ENCODE peak calls at places on chromosome 16, in five cellular contexts. R is left lung; M is B cell; S is CD4-positive, alpha-beta T cell; H is heart right ventricle. O is an unnamed sample.

GRCh38 chr16:67548265-67549126 is 13.8 kb upstream of the CTCF start:
- DNase-seq in M (peak), R (no peak), H (no peak), S (no peak), O (no peak)

GRCh38 chr16:77589071-77589755 is 133.1 kb upstream of the NUDT7 start:
- DNase-seq in H (no peak), R (no peak), M (no peak), S (no peak), O (no peak)

GRCh38 chr16:1183235-1183907 is 30.5 kb downstream of the CACNA1H start:
- DNase-seq in R (no peak), H (peak), M (no peak), S (no peak), O (no peak)

GRCh38 chr16:49337814-49338350 is 35.7 kb upstream of the C16orf78 start:
- DNase-seq in H (no peak), M (no peak), S (no peak), R (no peak), O (no peak)

GRCh38 chr16:64184156-64184555 is 937.7 kb downstream of the CDH11 start:
- DNase-seq in H (no peak), M (no peak), S (no peak), R (no peak), O (no peak)

GRCh38 chr16:49833796-49834195 is 22.1 kb downstream of the ZNF423 start:
- DNase-seq in R (no peak), H (no peak), M (no peak), S (no peak), O (no peak)

GRCh38 chr16:54285414-54286066 is 1.0 kb downstream of the IRX3 start:
- DNase-seq in M (peak), H (peak), R (peak), S (no peak), O (no peak)

GRCh38 chr16:19446886-19447285 is 29.2 kb downstream of the TMC5 start:
- DNase-seq in H (no peak), R (no peak), S (no peak), M (no peak), O (no peak)

GRCh38 chr16:88975511-88976061 is 1.4 kb downstream of the CBFA2T3 start:
- DNase-seq in M (peak), H (no peak), R (peak), S (no peak), O (peak)

GRCh38 chr16:30777591-30778297 is 9.3 kb downstream of the ZNF629 start:
- DNase-seq in M (no peak), R (peak), S (no peak), H (no peak), O (no peak)

GRCh38 chr16:27378871-27379580 is 22.9 kb upstream of the IL21R start:
- DNase-seq in H (no peak), S (peak), M (no peak), R (no peak), O (no peak)

GRCh38 chr16:27330542-27330941 is 16.8 kb downstream of the IL4R start:
- DNase-seq in H (peak), S (no peak), M (no peak), R (no peak), O (no peak)

GRCh38 chr16:23796941-23797340 is 38.8 kb upstream of the PRKCB start:
- DNase-seq in M (no peak), H (no peak), S (no peak), R (no peak), O (no peak)

GRCh38 chr16:86865866-86866675 is 287.7 kb downstream of the FOXL1 start:
- DNase-seq in R (no peak), S (no peak), H (peak), M (no peak), O (no peak)

GRCh38 chr16:85276741-85277140 is 164.5 kb upstream of the CIBAR2 start:
- DNase-seq in M (no peak), S (no peak), R (no peak), H (no peak), O (no peak)

GRCh38 chr16:85274924-85275323 is 162.7 kb upstream of the CIBAR2 start:
- DNase-seq in R (no peak), M (no peak), S (no peak), H (no peak), O (no peak)

GRCh38 chr16:85275533-85276249 is 163.4 kb upstream of the CIBAR2 start:
- DNase-seq in M (peak), S (peak), H (peak), R (peak), O (peak)

GRCh38 chr16:85274501-85274900 is 162.2 kb upstream of the CIBAR2 start:
- DNase-seq in R (no peak), H (no peak), M (no peak), S (no peak), O (no peak)

DNA sequence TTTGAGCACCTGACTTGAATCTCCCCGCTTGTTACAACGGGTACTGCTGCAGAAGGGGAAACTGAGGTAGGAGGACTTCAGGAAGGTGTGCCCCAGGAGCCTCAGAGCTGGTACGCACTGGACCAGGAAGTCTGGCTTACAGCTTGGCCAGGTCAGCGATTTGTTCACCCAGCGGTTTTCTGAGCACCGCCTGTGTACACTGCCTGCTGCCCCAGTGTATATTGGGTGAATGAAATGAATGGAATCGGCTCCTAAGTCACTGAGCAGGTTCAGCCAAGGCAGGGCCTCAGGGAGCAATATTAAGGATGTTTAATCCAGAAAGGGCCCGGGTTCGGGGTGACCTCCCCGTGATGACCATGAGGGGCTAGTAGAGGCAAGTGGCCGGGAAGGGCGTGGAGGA is 164.0 kb upstream of the CIBAR2 start:
- DNase-seq in M (no peak), H (no peak), R (no peak), S (no peak), O (no peak)
- TF ChIP-seq CTCF in M (no peak), H (no peak), R (no peak), S (no peak), O (no peak)

GRCh38 chr16:3259829-3260228 is 3.4 kb upstream of the MEFV start:
- DNase-seq in H (no peak), S (no peak), R (no peak), M (no peak), O (no peak)

GRCh38 chr16:3268294-3268693 is 11.9 kb upstream of the MEFV start:
- DNase-seq in S (no peak), H (no peak), M (no peak), R (no peak), O (no peak)

GRCh38 chr16:3266873-3267537 is 10.6 kb upstream of the MEFV start:
- DNase-seq in M (no peak), S (no peak), H (no peak), R (no peak), O (no peak)

GRCh38 chr16:3262517-3262916 is 6.1 kb upstream of the MEFV start:
- DNase-seq in M (no peak), S (no peak), H (no peak), R (no peak), O (no peak)

GRCh38 chr16:3264137-3265036 is 8.0 kb upstream of the MEFV start:
- DNase-seq in S (peak), H (peak), R (peak), M (peak), O (peak)
- TF ChIP-seq CTCF in S (no peak), H (peak), R (no peak), M (peak), O (peak)

DNA sequence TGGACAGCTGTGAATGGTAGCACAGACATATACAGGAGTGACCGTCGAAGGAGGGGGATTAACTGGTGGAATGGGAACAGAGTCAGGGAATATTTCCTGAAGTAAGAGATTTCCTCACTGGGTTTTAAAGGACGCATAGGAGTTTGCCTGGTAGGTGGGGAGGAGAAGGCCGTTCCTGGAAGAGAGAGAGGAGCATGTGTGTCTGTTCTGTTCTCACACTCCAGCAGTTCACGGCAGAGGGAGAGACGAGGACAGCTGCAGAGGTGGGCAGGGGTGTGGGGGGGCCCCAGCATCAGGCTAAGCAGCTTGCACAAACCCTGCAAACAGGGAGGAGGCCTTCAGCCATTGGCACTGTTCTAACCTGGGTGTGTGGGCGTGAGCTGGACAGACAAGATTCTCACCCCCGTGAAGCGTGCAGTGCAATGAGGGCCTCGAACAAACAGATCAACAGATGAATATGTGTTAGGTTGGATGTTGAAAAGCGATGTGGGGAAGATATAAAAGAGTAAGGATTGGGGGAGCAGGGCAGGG is 85.3 kb upstream of the GSE1 start:
- DNase-seq in R (no peak), S (no peak), M (no peak), H (no peak), O (no peak)
- TF ChIP-seq CTCF in R (no peak), S (no peak), M (no peak), H (no peak), O (no peak)

GRCh38 chr16:66167564-66168291 is 198.8 kb upstream of the CDH5 start:
- DNase-seq in M (no peak), H (no peak), S (no peak), R (no peak), O (peak)

GRCh38 chr16:66170989-66171388 is 195.5 kb upstream of the CDH5 start:
- DNase-seq in R (no peak), H (no peak), S (no peak), M (no peak), O (no peak)

GRCh38 chr16:66168777-66169176 is 197.7 kb upstream of the CDH5 start:
- DNase-seq in S (no peak), H (no peak), M (no peak), R (no peak), O (no peak)

GRCh38 chr16:66171578-66171977 is 194.9 kb upstream of the CDH5 start:
- DNase-seq in M (no peak), R (no peak), S (no peak), H (no peak), O (no peak)

DNA sequence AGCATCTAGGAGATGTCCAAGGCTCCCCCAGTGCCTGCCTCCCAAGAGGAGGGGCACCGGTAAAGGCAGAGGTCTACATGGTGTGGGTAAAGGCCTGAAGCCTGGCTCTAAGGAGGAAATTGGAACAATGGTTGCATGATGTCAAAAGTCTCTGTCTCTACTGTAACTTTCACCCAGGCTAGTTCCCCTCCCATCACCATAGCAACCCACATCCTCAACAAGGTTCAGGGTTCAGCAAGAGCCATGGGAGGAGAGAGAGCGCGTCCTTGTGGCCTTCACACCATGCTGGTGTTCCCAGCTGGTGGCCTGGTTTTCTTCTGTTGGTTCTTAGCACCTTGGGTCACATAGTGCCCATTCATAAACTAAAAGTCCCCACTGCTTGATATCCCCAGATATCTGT is 196.7 kb upstream of the CDH5 start:
- DNase-seq in R (no peak), H (no peak), M (no peak), S (no peak), O (no peak)
- TF ChIP-seq CTCF in R (no peak), H (no peak), M (no peak), S (no peak), O (no peak)

GRCh38 chr16:16143038-16143763 is 80.1 kb downstream of the ABCC6 start:
- DNase-seq in M (peak), H (no peak), S (no peak), R (no peak), O (no peak)

GRCh38 chr16:16146380-16147315 is 76.6 kb downstream of the ABCC6 start:
- DNase-seq in S (no peak), H (peak), R (no peak), M (no peak), O (no peak)

GRCh38 chr16:16144416-16144815 is 78.9 kb downstream of the ABCC6 start:
- DNase-seq in S (no peak), H (no peak), M (no peak), R (no peak), O (no peak)

GRCh38 chr16:16143941-16144340 is 79.4 kb downstream of the ABCC6 start:
- DNase-seq in R (no peak), H (no peak), S (no peak), M (no peak), O (no peak)

DNA sequence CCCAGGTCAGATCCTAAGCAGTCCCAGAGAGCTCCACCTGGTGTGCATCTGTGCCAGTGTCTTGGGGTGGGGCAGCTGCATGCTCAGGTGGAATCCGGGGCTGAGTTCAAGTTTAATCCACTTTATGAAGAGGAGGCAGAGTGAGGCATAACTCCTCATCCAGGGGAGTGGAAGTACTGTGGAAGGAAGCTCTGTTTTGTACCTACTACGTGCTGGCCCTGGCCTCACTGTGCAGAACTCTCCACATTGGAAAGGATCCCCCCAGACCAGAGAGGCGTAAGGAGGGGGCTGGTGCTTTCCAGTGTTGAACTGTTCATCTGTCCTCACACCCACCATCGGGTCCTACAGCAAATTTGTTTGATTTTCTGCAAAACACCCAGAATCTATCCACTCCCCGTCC is 78.0 kb downstream of the ABCC6 start:
- DNase-seq in R (no peak), S (no peak), H (no peak), M (no peak), O (no peak)
- TF ChIP-seq CTCF in R (no peak), S (no peak), H (no peak), M (no peak), O (no peak)

GRCh38 chr16:82061861-82062525 is 26.9 kb downstream of the HSD17B2 start:
- DNase-seq in S (no peak), R (no peak), H (no peak), M (no peak), O (no peak)
- TF ChIP-seq CTCF in S (peak), R (peak), H (peak), M (peak), O (peak)

O was measured in CD14-positive monocyte.